ENCODE peak calls at places on chromosome 17, in seven cellular contexts. H is activated naive CD8-positive, alpha-beta T cell treated with anti-CD3 and anti-CD28 coated beads, Interleukin-2, amount 50 U/mL, for 24 hours; J is GM23248; L is activated T-cell treated with anti-CD3 and anti-CD28 coated beads, Interleukin-2, amount 50 U/mL, for 4 hours; M is NCI-H1417; Z is AG04450; Q is A172. F is an unnamed sample.

GRCh38 chr17:83079340-83079747 is at the start of gene METRNL:
- DNase-seq in H (peak), J (peak), L (peak), M (peak), Z (no peak), Q (no peak), F (no peak)

GRCh38 chr17:62778990-62779681 is 29.0 kb downstream of the MARCHF10 start:
- DNase-seq in H (no peak), J (peak), L (no peak), M (peak), Z (peak), Q (peak), F (peak)

GRCh38 chr17:5191541-5192417 is at the start of gene ZNF594:
- DNase-seq in H (peak), J (peak), L (peak), M (peak), Z (peak), Q (peak), F (peak)

GRCh38 chr17:29572691-29573557 is 4.4 kb downstream of the TP53I13 start:
- DNase-seq in H (peak), J (peak), L (peak), M (no peak), Z (no peak), Q (no peak), F (no peak)

GRCh38 chr17:78268960-78269892 is 37.8 kb downstream of the TMEM235 start:
- DNase-seq in H (no peak), J (no peak), L (no peak), M (peak), Z (no peak), Q (peak), F (no peak)

GRCh38 chr17:28370035-28370743 is at the start of gene VTN:
- DNase-seq in H (no peak), J (peak), L (no peak), M (peak), Z (no peak), Q (peak), F (no peak)

GRCh38 chr17:42783062-42783777 is 2.8 kb downstream of the WNK4 start:
- DNase-seq in H (no peak), J (peak), L (no peak), M (no peak), Z (peak), Q (peak), F (peak)

GRCh38 chr17:71615820-71616219 is 505.0 kb upstream of the SOX9 start:
- DNase-seq in H (no peak), J (no peak), L (no peak), M (no peak), Z (no peak), Q (no peak), F (no peak)

GRCh38 chr17:78940708-78941107 is 15.5 kb upstream of the TIMP2 start:
- DNase-seq in H (no peak), J (no peak), L (no peak), M (peak), Z (no peak), Q (peak), F (no peak)

GRCh38 chr17:42980766-42981397 is 517 bp downstream of the RUNDC1 start:
- DNase-seq in H (peak), J (peak), L (peak), M (peak), Z (no peak), Q (peak), F (no peak)

GRCh38 chr17:2232244-2232638 is 71.3 kb downstream of the SMG6 start:
- DNase-seq in H (no peak), J (peak), L (no peak), M (no peak), Z (no peak), Q (peak), F (peak)

GRCh38 chr17:42362245-42362961 is 25.8 kb downstream of the STAT3 start:
- DNase-seq in H (no peak), J (no peak), L (no peak), M (peak), Z (no peak), Q (no peak), F (no peak)

GRCh38 chr17:50817838-50818237 is 17.5 kb upstream of the WFIKKN2 start:
- DNase-seq in H (no peak), J (peak), L (no peak), M (no peak), Z (no peak), Q (peak), F (no peak)

GRCh38 chr17:78359216-78359935 is 501 bp downstream of the SOCS3 start:
- DNase-seq in H (peak), J (peak), L (no peak), M (peak), Z (no peak), Q (no peak), F (no peak)

GRCh38 chr17:77810536-77810935 is 148.0 kb upstream of the TNRC6C start:
- DNase-seq in H (no peak), J (peak), L (no peak), M (no peak), Z (no peak), Q (peak), F (peak)

GRCh38 chr17:1039119-1039507 is 42.2 kb downstream of the TIMM22 start:
- DNase-seq in H (no peak), J (no peak), L (no peak), M (no peak), Z (no peak), Q (no peak), F (no peak)

GRCh38 chr17:17348872-17349723 is 45.9 kb downstream of the NT5M start:
- DNase-seq in H (no peak), J (peak), L (no peak), M (no peak), Z (no peak), Q (no peak), F (no peak)

GRCh38 chr17:80474231-80474932 is 2.0 kb downstream of the NPTX1 start:
- DNase-seq in H (no peak), J (peak), L (no peak), M (peak), Z (no peak), Q (peak), F (no peak)

GRCh38 chr17:60615108-60615507 is 15.1 kb downstream of the PPM1D start:
- DNase-seq in H (no peak), J (no peak), L (no peak), M (no peak), Z (no peak), Q (no peak), F (no peak)

GRCh38 chr17:32302860-32303649 is 37.4 kb downstream of the RHBDL3 start:
- DNase-seq in H (no peak), J (no peak), L (no peak), M (no peak), Z (no peak), Q (no peak), F (no peak)

GRCh38 chr17:78369791-78370381 is 8.6 kb upstream of the PGS1 start:
- DNase-seq in H (no peak), J (no peak), L (no peak), M (no peak), Z (no peak), Q (no peak), F (no peak)

GRCh38 chr17:83145831-83146230 is 66.4 kb downstream of the METRNL start:
- DNase-seq in H (no peak), J (no peak), L (no peak), M (no peak), Z (no peak), Q (no peak), F (no peak)